ENCODE peak calls at places on chromosomes 7 and 10, in four cellular contexts. One of them, this sample, is unnamed.

GRCh38 chr10:78892383-78893191 is 176.2 kb upstream of the ZMIZ1 start:
- DNase-seq in HL-60: no peak
- DNase-seq in neural progenitor cell: no peak
- DNase-seq in ovary: no peak
- DNase-seq in this sample: no peak

GRCh38 chr10:99346247-99346646 is 17.1 kb downstream of the CNNM1 start:
- DNase-seq in HL-60: no peak
- DNase-seq in neural progenitor cell: no peak
- DNase-seq in ovary: no peak
- DNase-seq in this sample: no peak

GRCh38 chr7:82343-83155 is 109.8 kb upstream of the FAM20C start:
- DNase-seq in HL-60: no peak
- DNase-seq in neural progenitor cell: peak
- DNase-seq in ovary: no peak
- DNase-seq in this sample: peak

GRCh38 chr10:88226891-88227290 is 356.2 kb downstream of the RNLS start:
- DNase-seq in HL-60: no peak
- DNase-seq in ovary: no peak
- DNase-seq in neural progenitor cell: no peak
- DNase-seq in this sample: no peak

GRCh38 chr10:55466806-55467504 is 665.9 kb upstream of the PCDH15 start:
- DNase-seq in HL-60: no peak
- DNase-seq in neural progenitor cell: no peak
- DNase-seq in ovary: no peak
- DNase-seq in this sample: no peak

GRCh38 chr10:89007129-89007893 is 16.7 kb downstream of the FAS start:
- DNase-seq in ovary: no peak
- DNase-seq in HL-60: no peak
- DNase-seq in neural progenitor cell: no peak
- DNase-seq in this sample: no peak

GRCh38 chr10:21427804-21428481 is 97.5 kb downstream of the SKIDA1 start:
- DNase-seq in HL-60: no peak
- DNase-seq in neural progenitor cell: no peak
- DNase-seq in ovary: no peak
- DNase-seq in this sample: no peak

GRCh38 chr10:120186506-120186905 is 270.5 kb upstream of the PLPP4 start:
- DNase-seq in neural progenitor cell: no peak
- DNase-seq in HL-60: no peak
- DNase-seq in ovary: no peak
- DNase-seq in this sample: no peak

GRCh38 chr7:148699772-148700629 is 1.3 kb downstream of the CUL1 start:
- DNase-seq in ovary: no peak
- DNase-seq in neural progenitor cell: no peak
- DNase-seq in HL-60: peak
- DNase-seq in this sample: peak

GRCh38 chr10:1412531-1413189 is 324.7 kb downstream of the ADARB2 start:
- DNase-seq in ovary: no peak
- DNase-seq in neural progenitor cell: no peak
- DNase-seq in HL-60: no peak
- DNase-seq in this sample: peak

GRCh38 chr7:12256025-12256570 is 45.0 kb downstream of the TMEM106B start:
- DNase-seq in HL-60: no peak
- DNase-seq in ovary: no peak
- DNase-seq in neural progenitor cell: no peak
- DNase-seq in this sample: no peak

GRCh38 chr10:97689637-97690036 is 2.6 kb upstream of the AVPI1 start:
- DNase-seq in ovary: no peak
- DNase-seq in HL-60: peak
- DNase-seq in neural progenitor cell: no peak
- DNase-seq in this sample: no peak

GRCh38 chr7:143299840-143300239 is 11.7 kb downstream of the CASP2 start:
- DNase-seq in neural progenitor cell: peak
- DNase-seq in ovary: no peak
- DNase-seq in HL-60: peak
- DNase-seq in this sample: peak

GRCh38 chr10:28940158-28940888 is 263.0 kb downstream of the BAMBI start:
- DNase-seq in ovary: no peak
- DNase-seq in neural progenitor cell: no peak
- DNase-seq in HL-60: no peak
- DNase-seq in this sample: no peak

GRCh38 chr10:123579675-123580074 is 86.5 kb upstream of the GPR26 start:
- DNase-seq in HL-60: no peak
- DNase-seq in ovary: no peak
- DNase-seq in neural progenitor cell: no peak
- DNase-seq in this sample: no peak

GRCh38 chr10:48252354-48252650 is 22.2 kb downstream of the FRMPD2 start:
- DNase-seq in neural progenitor cell: no peak
- DNase-seq in ovary: no peak
- DNase-seq in HL-60: no peak
- DNase-seq in this sample: no peak

GRCh38 chr7:74269757-74270277 is 15.6 kb upstream of the RFC2 start:
- DNase-seq in neural progenitor cell: peak
- DNase-seq in HL-60: peak
- DNase-seq in ovary: peak
- DNase-seq in this sample: peak

GRCh38 chr7:15839415-15840100 is 153.1 kb upstream of the MEOX2 start:
- DNase-seq in neural progenitor cell: peak
- DNase-seq in HL-60: no peak
- DNase-seq in ovary: no peak
- DNase-seq in this sample: peak

GRCh38 chr7:126426652-126427051 is 826.1 kb downstream of the GRM8 start:
- DNase-seq in ovary: no peak
- DNase-seq in HL-60: no peak
- DNase-seq in neural progenitor cell: no peak
- DNase-seq in this sample: no peak

GRCh38 chr10:102669206-102670064 is 25.2 kb downstream of the TRIM8 start:
- DNase-seq in ovary: no peak
- DNase-seq in HL-60: no peak
- DNase-seq in neural progenitor cell: peak
- DNase-seq in this sample: peak

GRCh38 chr7:27640914-27641570 is 21.6 kb downstream of the HIBADH start:
- DNase-seq in HL-60: no peak
- DNase-seq in neural progenitor cell: no peak
- DNase-seq in ovary: no peak
- DNase-seq in this sample: no peak

GRCh38 chr10:35464805-35465456 is 128.6 kb downstream of the CCNY start:
- DNase-seq in ovary: no peak
- DNase-seq in HL-60: no peak
- DNase-seq in neural progenitor cell: peak
- DNase-seq in this sample: no peak

GRCh38 chr7:158710651-158711102 is 6.1 kb upstream of the NCAPG2 start:
- DNase-seq in neural progenitor cell: no peak
- DNase-seq in ovary: no peak
- DNase-seq in HL-60: peak
- DNase-seq in this sample: no peak

GRCh38 chr10:86047588-86047987 is 319.0 kb downstream of the GRID1 start:
- DNase-seq in ovary: no peak
- DNase-seq in HL-60: peak
- DNase-seq in neural progenitor cell: no peak
- DNase-seq in this sample: no peak

DNA sequence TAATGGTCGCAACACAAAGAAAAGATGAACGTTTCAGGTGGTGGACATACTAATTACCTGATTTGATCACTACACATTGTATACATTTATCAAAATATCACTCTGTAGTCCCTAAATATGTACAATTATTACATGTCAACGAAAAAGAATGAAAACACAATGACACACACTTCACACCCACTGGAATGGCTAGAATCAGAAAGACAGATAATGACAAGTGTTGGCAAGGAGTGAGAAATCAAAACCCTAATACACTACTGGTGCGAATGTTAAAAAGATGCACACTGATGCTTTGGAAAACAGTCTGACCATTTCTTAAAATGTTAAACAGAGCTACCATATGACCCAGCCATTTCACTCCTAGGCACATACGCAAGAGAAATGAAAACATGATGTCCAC is 2.3 kb downstream of the COA1 start:
- DNase-seq in HL-60: no peak
- DNase-seq in ovary: no peak
- DNase-seq in neural progenitor cell: no peak
- DNase-seq in this sample: no peak
- H3K4me3 ChIP-seq in HL-60: no peak
- H3K4me3 ChIP-seq in ovary: no peak
- H3K4me3 ChIP-seq in neural progenitor cell: no peak
- H3K4me3 ChIP-seq in this sample: no peak

GRCh38 chr10:62239994-62240393 is 28.6 kb downstream of the RTKN2 start:
- DNase-seq in neural progenitor cell: no peak
- DNase-seq in ovary: no peak
- DNase-seq in HL-60: no peak
- DNase-seq in this sample: no peak

GRCh38 chr10:62248465-62248864 is 20.2 kb downstream of the RTKN2 start:
- DNase-seq in neural progenitor cell: no peak
- DNase-seq in ovary: no peak
- DNase-seq in HL-60: no peak
- DNase-seq in this sample: no peak

GRCh38 chr10:62243647-62243997 is 25.0 kb downstream of the RTKN2 start:
- DNase-seq in HL-60: no peak
- DNase-seq in ovary: no peak
- DNase-seq in neural progenitor cell: no peak
- DNase-seq in this sample: no peak

GRCh38 chr10:62244785-62245595 is 23.7 kb downstream of the RTKN2 start:
- DNase-seq in neural progenitor cell: peak
- DNase-seq in HL-60: peak
- DNase-seq in ovary: no peak
- DNase-seq in this sample: no peak

DNA sequence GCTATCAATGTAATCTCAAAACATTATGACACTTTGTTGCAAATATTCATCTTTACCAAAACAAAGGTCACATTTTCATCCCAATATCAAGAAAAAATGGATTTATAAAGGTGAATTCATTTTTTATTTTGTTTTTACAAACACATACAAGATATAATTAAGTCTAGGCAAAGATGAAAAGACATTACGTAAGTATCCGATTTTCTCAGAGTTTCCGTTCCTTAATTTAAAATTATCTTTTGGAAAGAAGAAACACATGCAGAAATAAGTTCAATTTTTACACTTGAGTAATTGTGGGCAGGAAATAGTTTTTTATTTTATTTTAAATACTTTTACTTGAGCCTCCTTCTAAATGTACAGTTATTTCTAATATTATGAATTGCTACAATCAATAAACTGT is 24.6 kb downstream of the RTKN2 start:
- DNase-seq in ovary: no peak
- DNase-seq in neural progenitor cell: no peak
- DNase-seq in HL-60: no peak
- DNase-seq in this sample: no peak
- H3K4me3 ChIP-seq in ovary: no peak
- H3K4me3 ChIP-seq in neural progenitor cell: no peak
- H3K4me3 ChIP-seq in HL-60: no peak
- H3K4me3 ChIP-seq in this sample: no peak

GRCh38 chr7:5695037-5695708 is 86.3 kb downstream of the RNF216 start:
- DNase-seq in neural progenitor cell: no peak
- DNase-seq in ovary: no peak
- DNase-seq in HL-60: peak
- DNase-seq in this sample: no peak

GRCh38 chr7:5693529-5693928 is 87.9 kb downstream of the RNF216 start:
- DNase-seq in neural progenitor cell: no peak
- DNase-seq in ovary: no peak
- DNase-seq in HL-60: peak
- DNase-seq in this sample: no peak

GRCh38 chr7:5695709-5696345 is 85.6 kb downstream of the RNF216 start:
- DNase-seq in neural progenitor cell: no peak
- DNase-seq in HL-60: peak
- DNase-seq in ovary: peak
- DNase-seq in this sample: no peak

GRCh38 chr7:5692845-5693278 is 88.6 kb downstream of the RNF216 start:
- DNase-seq in ovary: no peak
- DNase-seq in neural progenitor cell: no peak
- DNase-seq in HL-60: no peak
- DNase-seq in this sample: no peak

GRCh38 chr7:5694221-5694754 is 87.2 kb downstream of the RNF216 start:
- DNase-seq in neural progenitor cell: no peak
- DNase-seq in ovary: no peak
- DNase-seq in HL-60: no peak
- DNase-seq in this sample: no peak
- H3K4me3 ChIP-seq in neural progenitor cell: no peak
- H3K4me3 ChIP-seq in ovary: peak
- H3K4me3 ChIP-seq in HL-60: no peak
- H3K4me3 ChIP-seq in this sample: no peak

GRCh38 chr7:37833107-37833817 is 15.1 kb upstream of the NME8 start:
- DNase-seq in neural progenitor cell: peak
- DNase-seq in ovary: peak
- DNase-seq in HL-60: peak
- DNase-seq in this sample: peak
- H3K4me3 ChIP-seq in neural progenitor cell: no peak
- H3K4me3 ChIP-seq in ovary: peak
- H3K4me3 ChIP-seq in HL-60: peak
- H3K4me3 ChIP-seq in this sample: no peak

DNA sequence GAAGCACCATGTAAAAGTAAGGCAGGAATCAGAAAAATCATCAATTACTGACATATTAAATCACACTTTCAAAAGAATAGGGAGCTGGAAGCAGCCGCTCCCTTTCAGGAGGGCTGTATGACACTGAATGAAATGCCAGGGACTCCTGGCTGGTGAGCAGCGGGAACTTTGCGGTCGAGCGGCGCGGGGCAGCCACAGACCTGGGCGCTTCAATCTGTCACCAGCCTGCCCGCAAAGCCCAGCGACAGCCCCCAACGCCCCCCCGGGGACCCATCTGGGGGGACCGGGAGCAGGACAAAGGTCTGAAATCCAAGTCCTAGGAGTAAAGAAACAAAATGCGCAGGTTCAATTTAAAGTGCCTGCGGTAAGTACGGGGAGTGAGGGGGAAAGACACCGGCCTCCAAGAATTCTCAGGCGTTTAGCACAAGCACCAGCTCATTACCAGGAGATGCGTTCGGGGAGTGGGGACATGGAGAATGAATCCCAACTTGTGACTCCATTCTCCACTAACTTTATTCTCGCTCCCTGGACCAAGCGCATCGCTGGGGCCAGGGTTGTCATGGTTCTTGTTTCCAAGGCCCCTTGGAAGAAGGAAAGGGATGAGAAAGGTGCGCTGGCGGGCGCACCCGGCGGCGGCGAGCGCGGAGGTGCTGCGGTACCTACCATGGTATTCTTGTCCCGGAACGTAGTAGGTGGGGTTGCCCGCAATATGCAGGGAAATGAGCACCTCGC is 824 bp downstream of the RELN start:
- DNase-seq in ovary: no peak
- DNase-seq in neural progenitor cell: peak
- DNase-seq in HL-60: no peak
- DNase-seq in this sample: peak
- H3K4me3 ChIP-seq in ovary: no peak
- H3K4me3 ChIP-seq in neural progenitor cell: peak
- H3K4me3 ChIP-seq in HL-60: no peak
- H3K4me3 ChIP-seq in this sample: peak

GRCh38 chr7:103154042-103154441 is 5.1 kb upstream of the NAPEPLD start:
- DNase-seq in HL-60: no peak
- DNase-seq in neural progenitor cell: no peak
- DNase-seq in ovary: no peak
- DNase-seq in this sample: no peak
- H3K4me3 ChIP-seq in HL-60: no peak
- H3K4me3 ChIP-seq in neural progenitor cell: no peak
- H3K4me3 ChIP-seq in ovary: no peak
- H3K4me3 ChIP-seq in this sample: no peak

This sample was measured in H7.